ENCODE peak calls at places on chromosomes 7 and 10, in six cellular contexts. G is spleen, X is germinal center, L is mesothelial cell of epicardium, F is cardiac fibroblast, R is skeletal muscle cell. U is an unnamed sample.

GRCh38 chr7:2163565-2163964 is 69.2 kb downstream of the MAD1L1 start:
- DNase-seq in G (no peak), R (no peak), X (no peak), L (no peak), F (no peak), U (no peak)

GRCh38 chr7:69747144-69747543 is 148.9 kb downstream of the AUTS2 start:
- DNase-seq in X (no peak), F (no peak), R (no peak), G (no peak), L (no peak), U (no peak)

GRCh38 chr7:3042861-3043489 is 692 bp downstream of the CARD11 start:
- DNase-seq in G (peak), X (peak), L (no peak), R (no peak), F (no peak), U (no peak)

GRCh38 chr7:114931656-114932011 is 9.7 kb downstream of the MDFIC start:
- DNase-seq in X (peak), L (no peak), R (no peak), G (no peak), F (no peak), U (no peak)

GRCh38 chr7:23759556-23760391 is 49.8 kb downstream of the STK31 start:
- DNase-seq in F (peak), R (peak), L (no peak), X (no peak), G (no peak), U (no peak)

GRCh38 chr10:125982256-125982948 is 86.0 kb downstream of the FANK1 start:
- DNase-seq in R (peak), L (no peak), F (peak), X (peak), G (no peak), U (no peak)

GRCh38 chr10:85612378-85612775 is 754.2 kb downstream of the GRID1 start:
- DNase-seq in X (peak), F (no peak), R (no peak), L (no peak), G (no peak), U (no peak)

GRCh38 chr7:36605261-36605660 is 119.0 kb downstream of the AOAH start:
- DNase-seq in F (no peak), X (no peak), L (no peak), G (no peak), R (no peak), U (no peak)

GRCh38 chr7:8433477-8434289 is at the start of gene NXPH1:
- DNase-seq in F (no peak), G (peak), L (peak), X (peak), R (no peak), U (no peak)

GRCh38 chr10:92562424-92562823 is 11.5 kb downstream of the IDE start:
- DNase-seq in G (no peak), L (no peak), F (no peak), X (no peak), R (no peak), U (no peak)

GRCh38 chr7:48048113-48048512 is 12.8 kb downstream of the C7orf57 start:
- DNase-seq in L (no peak), R (no peak), G (no peak), X (no peak), F (no peak), U (no peak)